ENCODE peak calls at places on chromosomes 7 and 10, in seven cellular contexts. O, V, E, M, F, H and I are unnamed samples.

GRCh38 chr10:23171232-23171876 is 20.8 kb upstream of the PTF1A start:
- DNase-seq in O (peak; percentile 3), V (no peak), E (no peak), M (peak; percentile 91), F (no peak), H (no peak), I (peak; percentile 8)

GRCh38 chr10:22086730-22087364 is 83.3 kb upstream of the DNAJC1 start:
- DNase-seq in O (peak; percentile 56), V (no peak), E (peak; percentile 92), M (peak; percentile 77), F (peak; percentile 93), H (peak; percentile 85), I (peak; percentile 3)

GRCh38 chr10:24866615-24867583 is 85.5 kb downstream of the PRTFDC1 start:
- DNase-seq in O (no peak), V (no peak), E (no peak), M (peak; percentile 56), F (no peak), H (no peak), I (no peak)

GRCh38 chr10:104274762-104275721 is 6.1 kb downstream of the GSTO2 start:
- DNase-seq in O (no peak), V (peak; percentile 42), E (peak; percentile 49), M (peak; percentile 91), F (peak; percentile 61), H (peak; percentile 67), I (no peak)

GRCh38 chr7:140998715-140999114 is 16.0 kb downstream of the MRPS33 start:
- DNase-seq in O (no peak), V (no peak), E (no peak), M (no peak), F (no peak), H (no peak), I (no peak)

GRCh38 chr7:17299477-17299991 is 1.1 kb downstream of the AHR start:
- DNase-seq in O (no peak), V (peak; percentile 44), E (no peak), M (peak; percentile 48), F (no peak), H (no peak), I (no peak)

GRCh38 chr7:130384841-130385599 is 4.7 kb downstream of the CPA1 start:
- DNase-seq in O (no peak), V (no peak), E (no peak), M (no peak), F (no peak), H (no peak), I (no peak)

GRCh38 chr10:52742723-52743122 is 29.9 kb downstream of the MBL2 start:
- DNase-seq in O (no peak), V (no peak), E (no peak), M (no peak), F (no peak), H (no peak), I (no peak)

GRCh38 chr7:121547341-121548092 is 151.4 kb upstream of the FAM3C start:
- DNase-seq in O (peak; percentile 35), V (peak; percentile 69), E (no peak), M (no peak), F (no peak), H (no peak), I (no peak)

GRCh38 chr7:96303686-96304443 is 18.0 kb downstream of the SLC25A13 start:
- DNase-seq in O (no peak), V (no peak), E (peak; percentile 31), M (no peak), F (no peak), H (peak; percentile 74), I (peak; percentile 62)

GRCh38 chr10:91672021-91672608 is 39.2 kb upstream of the PPP1R3C start:
- DNase-seq in O (peak; percentile 65), V (no peak), E (no peak), M (peak; percentile 56), F (no peak), H (no peak), I (no peak)

GRCh38 chr7:111424768-111425167 is 137.5 kb downstream of the IMMP2L start:
- DNase-seq in O (peak; percentile 10), V (no peak), E (no peak), M (no peak), F (no peak), H (no peak), I (peak; percentile 50)

GRCh38 chr7:152076324-152076821 is 50.9 kb downstream of the GALNT11 start:
- DNase-seq in O (no peak), V (peak; percentile 11), E (no peak), M (peak; percentile 85), F (no peak), H (no peak), I (no peak)

GRCh38 chr10:132866601-132867381 is 75.6 kb downstream of the CFAP46 start:
- DNase-seq in O (no peak), V (no peak), E (no peak), M (peak; percentile 43), F (peak; percentile 46), H (peak; percentile 46), I (no peak)

GRCh38 chr10:123294109-123294508 is 139.9 kb downstream of the BUB3 start:
- DNase-seq in O (no peak), V (no peak), E (no peak), M (no peak), F (no peak), H (no peak), I (no peak)

GRCh38 chr7:48822138-48822537 is 102.2 kb upstream of the CDC14C start:
- DNase-seq in O (no peak), V (no peak), E (no peak), M (no peak), F (no peak), H (no peak), I (no peak)

GRCh38 chr10:132645630-132646442 is 108.2 kb downstream of the INPP5A start:
- DNase-seq in O (no peak), V (no peak), E (no peak), M (peak; percentile 22), F (peak; percentile 44), H (peak; percentile 33), I (no peak)

GRCh38 chr10:33180390-33180789 is 154.1 kb downstream of the NRP1 start:
- DNase-seq in O (no peak), V (no peak), E (no peak), M (no peak), F (no peak), H (no peak), I (no peak)

GRCh38 chr7:123748171-123748733 is 551 bp downstream of the WASL start:
- DNase-seq in O (no peak), V (peak; percentile 64), E (peak; percentile 19), M (peak; percentile 77), F (peak; percentile 68), H (peak; percentile 67), I (no peak)

GRCh38 chr10:59176241-59177030 is at the start of gene PHYHIPL:
- DNase-seq in O (no peak), V (peak; percentile 64), E (peak; percentile 44), M (peak; percentile 81), F (peak; percentile 40), H (peak; percentile 63), I (no peak)

GRCh38 chr10:103193820-103194529 is 903 bp upstream of the NT5C2 start:
- DNase-seq in O (no peak), V (peak; percentile 74), E (peak; percentile 47), M (peak; percentile 67), F (no peak), H (no peak), I (no peak)

GRCh38 chr7:85226401-85227085 is 39.7 kb upstream of the SEMA3D start:
- DNase-seq in O (no peak), V (no peak), E (no peak), M (no peak), F (no peak), H (no peak), I (no peak)

GRCh38 chr7:54802114-54802513 is 43.1 kb upstream of the SEC61G start:
- DNase-seq in O (no peak), V (no peak), E (no peak), M (no peak), F (no peak), H (no peak), I (no peak)
- TF ChIP-seq CTCF in O (no peak), V (no peak), E (no peak), M (no peak), F (no peak), H (no peak), I (no peak)

GRCh38 chr7:158958618-158959017 is 102.3 kb downstream of the DYNC2I1 start:
- DNase-seq in O (no peak), V (no peak), E (no peak), M (no peak), F (no peak), H (no peak), I (no peak)
- H3K4me3 ChIP-seq in O (no peak overlapping the region), V (no peak overlapping the region), E (no peak overlapping the region), M (no peak overlapping the region), F (no peak overlapping the region), H (no peak overlapping the region), I (no peak overlapping the region)

GRCh38 chr10:93859049-93859655 is 34.6 kb upstream of the SLC35G1 start:
- DNase-seq in O (peak; percentile 14), V (peak; percentile 21), E (no peak), M (no peak), F (no peak), H (no peak), I (no peak)
- TF ChIP-seq CTCF in O (peak; percentile 3), V (peak; percentile 19), E (no peak), M (peak; percentile 72), F (peak; percentile 17), H (peak; percentile 59), I (peak; percentile 42)

GRCh38 chr7:2687338-2687869 is 598 bp upstream of the AMZ1 start:
- DNase-seq in O (no peak), V (no peak), E (no peak), M (no peak), F (no peak), H (no peak), I (no peak)
- H3K4me3 ChIP-seq in O (peak overlapping the region; percentile 17), V (no peak overlapping the region), E (no peak overlapping the region), M (no peak overlapping the region), F (peak overlapping the region; percentile 46), H (no peak overlapping the region), I (no peak overlapping the region)

GRCh38 chr7:29812185-29812876 is 6.0 kb downstream of the WIPF3 start:
- DNase-seq in O (peak; percentile 40), V (no peak), E (no peak), M (no peak), F (no peak), H (no peak), I (no peak)

GRCh38 chr7:29815181-29816105 is 9.1 kb downstream of the WIPF3 start:
- DNase-seq in O (no peak), V (no peak), E (no peak), M (no peak), F (no peak), H (no peak), I (no peak)

DNA sequence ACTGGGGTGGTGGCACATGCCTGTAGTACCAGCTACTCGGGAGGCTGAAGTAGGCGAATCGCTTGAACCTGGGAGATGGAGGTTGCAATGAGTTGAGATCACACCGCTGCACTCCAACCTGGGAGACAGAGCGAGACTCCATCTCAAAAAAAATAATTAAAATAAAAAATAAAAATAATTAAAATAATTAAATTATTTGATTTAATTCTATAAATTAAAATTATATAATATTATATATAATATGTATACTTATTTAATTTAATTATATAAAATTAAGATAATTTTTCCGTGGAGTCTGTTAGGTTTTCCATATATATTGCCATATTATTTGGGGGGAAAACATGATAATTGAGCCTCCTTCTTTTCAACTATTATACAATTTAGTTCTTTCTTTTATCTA is 12.0 kb downstream of the WIPF3 start:
- DNase-seq in O (no peak), V (no peak), E (no peak), M (no peak), F (no peak), H (no peak), I (no peak)
- TF ChIP-seq CTCF in O (no peak), V (no peak), E (no peak), M (no peak), F (no peak), H (no peak), I (no peak)

GRCh38 chr7:22386206-22386858 is 29.4 kb upstream of the RAPGEF5 start:
- DNase-seq in O (no peak), V (peak; percentile 57), E (no peak), M (no peak), F (no peak), H (no peak), I (no peak)
- H3K4me3 ChIP-seq in O (no peak overlapping the region), V (no peak overlapping the region), E (no peak overlapping the region), M (no peak overlapping the region), F (no peak overlapping the region), H (no peak overlapping the region), I (no peak overlapping the region)